ENCODE peak calls at places on chromosomes 4 and X, in eight cellular contexts. J is choroid plexus epithelial cell; D is NCI-H748 treated with DMSO at 0.1 percent for 48 hours; U is OCI-LY7; G is fibroblast of lung; H is stimulated activated CD4-positive, alpha-beta T cell treated with anti-CD3 and anti-CD28 coated beads, TNF-alpha, amount 100 ng/mL, for 1 hour; X is NCI-H1092; B is HFFc6. R is an unnamed sample.
A peak's percentile ranks its signal among the peaks of the same experiment; 100 is the strongest.

GRCh38 chr4:43373201-43373600 is 480.7 kb downstream of the GRXCR1 start:
- DNase-seq in J (no peak), D (no peak), U (no peak), G (no peak), H (no peak), X (no peak), B (no peak), R (no peak)

GRCh38 chrX:100659431-100660137 is 15.6 kb downstream of the SRPX2 start:
- DNase-seq in J (peak; percentile 39), D (no peak), U (no peak), G (peak; percentile 30), H (no peak), X (peak; percentile 4), B (no peak), R (no peak)

GRCh38 chr4:55661398-55662056 is 25.4 kb upstream of the NMU start:
- DNase-seq in J (no peak), D (no peak), U (no peak), G (no peak), H (no peak), X (no peak), B (no peak), R (no peak)

GRCh38 chrX:97547873-97548578 is 664.3 kb downstream of the RPA4 start:
- DNase-seq in J (peak; percentile 37), D (no peak), U (no peak), G (peak; percentile 6), H (no peak), X (no peak), B (peak; percentile 9), R (no peak)

GRCh38 chr4:151727365-151727764 is 33.4 kb downstream of the GATB start:
- DNase-seq in J (no peak), D (no peak), U (no peak), G (no peak), H (no peak), X (no peak), B (peak; percentile 52), R (no peak)

GRCh38 chr4:109801895-109802319 is at the start of gene CFI:
- DNase-seq in J (peak; percentile 93), D (no peak), U (no peak), G (peak; percentile 65), H (no peak), X (no peak), B (peak; percentile 21), R (no peak)

GRCh38 chr4:26522478-26522877 is 32.2 kb upstream of the CCKAR start:
- DNase-seq in J (peak; percentile 24), D (no peak), U (no peak), G (no peak), H (no peak), X (no peak), B (peak; percentile 45), R (no peak)

GRCh38 chrX:102712967-102713677 is 874 bp downstream of the GPRASP2 start:
- DNase-seq in J (peak; percentile 67), D (peak; percentile 37), U (no peak), G (peak; percentile 55), H (no peak), X (peak; percentile 31), B (peak; percentile 5), R (peak; percentile 30)

GRCh38 chr4:132540268-132540667 is 608.8 kb upstream of the PCDH10 start:
- DNase-seq in J (no peak), D (no peak), U (no peak), G (no peak), H (no peak), X (no peak), B (no peak), R (no peak)

GRCh38 chrX:54238588-54238987 is 55.5 kb upstream of the FAM120C start:
- DNase-seq in J (no peak), D (no peak), U (no peak), G (no peak), H (no peak), X (no peak), B (no peak), R (no peak)

GRCh38 chr4:169135776-169136175 is 125.7 kb upstream of the CBR4 start:
- DNase-seq in J (no peak), D (no peak), U (no peak), G (no peak), H (no peak), X (no peak), B (no peak), R (no peak)

GRCh38 chr4:182917182-182918043 is at the start of gene DCTD:
- DNase-seq in J (peak; percentile 66), D (no peak), U (peak; percentile 93), G (peak; percentile 66), H (peak; percentile 73), X (peak; percentile 55), B (peak; percentile 33), R (peak; percentile 61)

GRCh38 chr4:82523179-82523578 is 38.6 kb downstream of the TMEM150C start:
- DNase-seq in J (no peak), D (no peak), U (no peak), G (no peak), H (no peak), X (no peak), B (no peak), R (no peak)

GRCh38 chr4:111960241-111960667 is 185.0 kb upstream of the FAM241A start:
- DNase-seq in J (peak; percentile 16), D (no peak), U (no peak), G (no peak), H (no peak), X (no peak), B (peak; percentile 68), R (no peak)

GRCh38 chr4:126405369-126405982 is 1090.7 kb downstream of the FAT4 start:
- DNase-seq in J (peak; percentile 74), D (no peak), U (peak; percentile 7), G (peak; percentile 52), H (no peak), X (no peak), B (peak; percentile 12), R (no peak)

GRCh38 chr4:51842167-51842553 is 793 bp upstream of the DCUN1D4 start:
- DNase-seq in J (peak; percentile 43), D (no peak), U (no peak), G (peak; percentile 42), H (no peak), X (no peak), B (peak; percentile 3), R (no peak)

GRCh38 chrX:113929004-113929403 is 654.9 kb upstream of the HTR2C start:
- DNase-seq in J (peak; percentile 25), D (no peak), U (peak; percentile 7), G (peak; percentile 0), H (no peak), X (peak; percentile 1), B (no peak), R (no peak)

GRCh38 chr4:54556081-54556480 is 101.7 kb upstream of the KIT start:
- DNase-seq in J (no peak), D (no peak), U (no peak), G (no peak), H (no peak), X (no peak), B (no peak), R (no peak)

GRCh38 chr4:155569960-155570515 is 96.6 kb upstream of the GUCY1A1 start:
- DNase-seq in J (no peak), D (no peak), U (no peak), G (no peak), H (no peak), X (no peak), B (peak; percentile 46), R (no peak)

GRCh38 chrX:123884809-123885408 is 25.1 kb downstream of the XIAP start:
- DNase-seq in J (peak; percentile 70), D (peak; percentile 39), U (peak; percentile 69), G (peak; percentile 67), H (no peak), X (peak; percentile 20), B (peak; percentile 41), R (no peak)

GRCh38 chrX:112223391-112223790 is 140.8 kb upstream of the TRPC5 start:
- DNase-seq in J (no peak), D (no peak), U (no peak), G (no peak), H (no peak), X (no peak), B (no peak), R (no peak)

GRCh38 chrX:123625952-123626351 is 106.9 kb downstream of the THOC2 start:
- DNase-seq in J (no peak), D (no peak), U (no peak), G (no peak), H (no peak), X (no peak), B (no peak), R (no peak)